ENCODE peak calls at places on chromosomes 2 and 18, in ten cellular contexts. Q is tibial artery; A is left ventricle myocardium inferior; M is Panc1; Z is naive thymus-derived CD4-positive, alpha-beta T cell; P is AG04450; E is psoas muscle; O is mesenchymal stem cell; R is heart left ventricle; S is body of pancreas. F is an unnamed sample. For H3K9me3, the result is how much of the 10 kb centered on the place peaks cover.

GRCh38 chr2:133045787-133046186 is 375.8 kb upstream of the LYPD1 start:
- DNase-seq in Q (no peak), A (no peak), M (no peak), Z (no peak), P (no peak), E (no peak), O (no peak), R (no peak), S (no peak), F (no peak)

GRCh38 chr2:60634443-60634842 is 81.0 kb upstream of the BCL11A start:
- DNase-seq in Q (no peak), A (no peak), M (no peak), Z (no peak), P (no peak), E (no peak), O (no peak), R (no peak), S (no peak), F (no peak)

GRCh38 chr18:23573948-23574431 is 12.3 kb downstream of the NPC1 start:
- DNase-seq in Q (no peak), A (no peak), M (peak), Z (no peak), P (no peak), E (no peak), O (peak), R (no peak), S (no peak), F (no peak)

GRCh38 chr2:44744961-44745360 is 196.5 kb upstream of the SIX3 start:
- DNase-seq in Q (no peak), A (no peak), M (no peak), Z (no peak), P (no peak), E (no peak), O (no peak), R (no peak), S (no peak), F (no peak)

GRCh38 chr2:59694176-59694575 is 859.3 kb downstream of the BCL11A start:
- DNase-seq in Q (no peak), A (no peak), M (no peak), Z (no peak), P (no peak), E (no peak), O (no peak), R (no peak), S (no peak), F (no peak)

GRCh38 chr2:235201796-235202195 is 250.0 kb downstream of the SH3BP4 start:
- DNase-seq in Q (no peak), A (no peak), M (no peak), Z (no peak), P (no peak), E (no peak), O (no peak), R (no peak), S (no peak), F (no peak)

GRCh38 chr2:236857781-236858180 is 227.9 kb upstream of the COPS8 start:
- DNase-seq in Q (no peak), A (no peak), M (no peak), Z (no peak), P (no peak), E (no peak), O (no peak), R (no peak), S (no peak), F (no peak)

GRCh38 chr2:1907849-1908533 is 163.7 kb upstream of the PXDN start:
- DNase-seq in Q (no peak), A (no peak), M (no peak), Z (no peak), P (no peak), E (no peak), O (no peak), R (no peak), S (no peak), F (no peak)

GRCh38 chr2:16561676-16562075 is 104.0 kb downstream of the CYRIA start:
- DNase-seq in Q (no peak), A (no peak), M (no peak), Z (no peak), P (no peak), E (no peak), O (no peak), R (no peak), S (no peak), F (no peak)

GRCh38 chr2:100256416-100256815 is 65.9 kb downstream of the LONRF2 start:
- DNase-seq in Q (no peak), A (no peak), M (no peak), Z (no peak), P (no peak), E (no peak), O (no peak), R (no peak), S (no peak), F (no peak)

GRCh38 chr2:175612280-175612679 is 389.8 kb downstream of the LNPK start:
- DNase-seq in Q (no peak), A (no peak), M (no peak), Z (no peak), P (no peak), E (no peak), O (no peak), R (no peak), S (no peak), F (no peak)

GRCh38 chr2:236107971-236108625 is 60.1 kb downstream of the GBX2 start:
- DNase-seq in Q (no peak), A (no peak), M (no peak), Z (no peak), P (no peak), E (no peak), O (no peak), R (no peak), S (no peak), F (no peak)

GRCh38 chr2:143758629-143759330 is 629.6 kb downstream of the ARHGAP15 start:
- DNase-seq in Q (no peak), A (no peak), M (no peak), Z (no peak), P (no peak), E (no peak), O (no peak), R (no peak), S (no peak), F (no peak)

GRCh38 chr2:36667931-36668330 is 28.6 kb upstream of the VIT start:
- DNase-seq in Q (peak), A (no peak), M (no peak), Z (no peak), P (no peak), E (no peak), O (no peak), R (no peak), S (no peak), F (no peak)

GRCh38 chr2:64482765-64483504 is 29.0 kb downstream of the LGALSL start:
- DNase-seq in Q (no peak), A (no peak), M (no peak), Z (no peak), P (no peak), E (no peak), O (peak), R (no peak), S (peak), F (no peak)

GRCh38 chr2:21052044-21052443 is 8.2 kb upstream of the APOB start:
- DNase-seq in Q (peak), A (no peak), M (no peak), Z (no peak), P (no peak), E (no peak), O (no peak), R (no peak), S (no peak), F (no peak)

GRCh38 chr18:49857708-49858107 is 44.4 kb upstream of the ACAA2 start:
- DNase-seq in Q (no peak), A (no peak), M (no peak), Z (no peak), P (no peak), E (no peak), O (no peak), R (no peak), S (no peak), F (no peak)

GRCh38 chr2:145413261-145413660 is 893.3 kb upstream of the ZEB2 start:
- DNase-seq in Q (no peak), A (no peak), M (no peak), Z (no peak), P (no peak), E (no peak), O (no peak), R (no peak), S (no peak), F (no peak)
- H3K9me3 ChIP-seq in Q (under half), A (under half), M (under half), Z (under half), P (under half), E (under half), O (under half), R (under half), S (under half), F (under half)

GRCh38 chr2:98578231-98578630 is 30.1 kb downstream of the COA5 start:
- DNase-seq in Q (no peak), A (no peak), M (no peak), Z (no peak), P (no peak), E (peak), O (no peak), R (no peak), S (no peak), F (no peak)
- H3K9me3 ChIP-seq in Q (under half), A (under half), M (under half), Z (under half), P (under half), E (under half), O (under half), R (under half), S (under half), F (under half)

GRCh38 chr18:59966913-59967312 is 67.1 kb downstream of the PMAIP1 start:
- DNase-seq in Q (no peak), A (no peak), M (no peak), Z (no peak), P (no peak), E (no peak), O (no peak), R (no peak), S (no peak), F (no peak)
- H3K9me3 ChIP-seq in Q (under half), A (under half), M (under half), Z (under half), P (under half), E (under half), O (under half), R (under half), S (under half), F (under half)

GRCh38 chr2:106232633-106233032 is 38.5 kb upstream of the UXS1 start:
- DNase-seq in Q (no peak), A (peak), M (no peak), Z (no peak), P (no peak), E (no peak), O (no peak), R (no peak), S (no peak), F (no peak)
- H3K9me3 ChIP-seq in Q (under half), A (under half), M (under half), Z (under half), P (under half), E (under half), O (under half), R (under half), S (under half), F (under half)

GRCh38 chr2:120150040-120150482 is 73.1 kb downstream of the TMEM185B start:
- DNase-seq in Q (no peak), A (no peak), M (no peak), Z (no peak), P (no peak), E (no peak), O (no peak), R (no peak), S (no peak), F (no peak)

GRCh38 chr2:120155308-120155707 is 67.9 kb downstream of the TMEM185B start:
- DNase-seq in Q (no peak), A (no peak), M (no peak), Z (no peak), P (no peak), E (no peak), O (no peak), R (no peak), S (no peak), F (no peak)

GRCh38 chr2:120148669-120149068 is 74.5 kb downstream of the TMEM185B start:
- DNase-seq in Q (no peak), A (no peak), M (no peak), Z (no peak), P (no peak), E (no peak), O (no peak), R (no peak), S (no peak), F (no peak)

GRCh38 chr2:120148229-120148628 is 75.0 kb downstream of the TMEM185B start:
- DNase-seq in Q (no peak), A (no peak), M (no peak), Z (no peak), P (no peak), E (no peak), O (no peak), R (no peak), S (no peak), F (no peak)

DNA sequence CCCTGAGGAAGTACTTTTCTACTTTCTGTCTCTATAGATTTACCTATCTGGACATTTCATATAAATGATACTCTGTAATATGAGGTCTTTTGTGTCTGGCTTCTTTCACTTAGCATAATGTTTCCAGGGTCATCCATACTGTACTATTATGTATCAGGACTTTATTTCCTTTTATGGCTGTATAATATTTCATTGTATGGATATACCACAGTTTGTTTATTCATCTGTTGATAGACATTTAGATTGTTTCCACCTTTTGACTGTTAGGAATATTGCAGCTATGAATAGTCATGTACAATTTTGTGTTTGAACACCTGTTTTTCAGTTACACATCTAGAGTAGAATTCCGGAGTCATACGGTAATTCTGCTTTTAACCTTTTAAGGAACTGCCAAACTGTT is 73.8 kb downstream of the TMEM185B start:
- DNase-seq in Q (no peak), A (no peak), M (no peak), Z (no peak), P (no peak), E (no peak), O (no peak), R (no peak), S (no peak), F (no peak)
- H3K9me3 ChIP-seq in Q (under half), A (under half), M (under half), Z (under half), P (under half), E (under half), O (under half), R (under half), S (under half), F (under half)

F was measured in DND-41.